ENCODE peak calls at places on chromosomes 13 and 19, in six cellular contexts. One of them, this sample, is unnamed.

GRCh38 chr19:49844138-49844740 is 6.7 kb upstream of the PTOV1 start:
- DNase-seq in COR-L47: no peak
- DNase-seq in activated CD4-positive, CD25-positive, alpha-beta regulatory T cell: no peak
- DNase-seq in memory B cell: no peak
- DNase-seq in ELR: no peak
- DNase-seq in lower lobe of right lung: no peak
- DNase-seq in this sample: no peak

GRCh38 chr19:7605490-7606222 is 10.0 kb downstream of the CAMSAP3 start:
- DNase-seq in COR-L47: no peak
- DNase-seq in activated CD4-positive, CD25-positive, alpha-beta regulatory T cell: no peak
- DNase-seq in memory B cell: no peak
- DNase-seq in ELR: peak
- DNase-seq in lower lobe of right lung: no peak
- DNase-seq in this sample: peak

GRCh38 chr19:6580313-6580712 is 10.6 kb downstream of the CD70 start:
- DNase-seq in COR-L47: no peak
- DNase-seq in activated CD4-positive, CD25-positive, alpha-beta regulatory T cell: no peak
- DNase-seq in memory B cell: no peak
- DNase-seq in ELR: peak
- DNase-seq in lower lobe of right lung: no peak
- DNase-seq in this sample: no peak

GRCh38 chr13:31195616-31196015 is 4.2 kb upstream of the B3GLCT start:
- DNase-seq in COR-L47: no peak
- DNase-seq in activated CD4-positive, CD25-positive, alpha-beta regulatory T cell: no peak
- DNase-seq in memory B cell: no peak
- DNase-seq in ELR: no peak
- DNase-seq in lower lobe of right lung: no peak
- DNase-seq in this sample: no peak

GRCh38 chr19:11070123-11070522 is 19.1 kb upstream of the LDLR start:
- DNase-seq in COR-L47: no peak
- DNase-seq in activated CD4-positive, CD25-positive, alpha-beta regulatory T cell: no peak
- DNase-seq in memory B cell: no peak
- DNase-seq in ELR: no peak
- DNase-seq in lower lobe of right lung: no peak
- DNase-seq in this sample: no peak

GRCh38 chr19:44540736-44541135 is 11.3 kb upstream of the CEACAM20 start:
- DNase-seq in COR-L47: no peak
- DNase-seq in activated CD4-positive, CD25-positive, alpha-beta regulatory T cell: no peak
- DNase-seq in memory B cell: no peak
- DNase-seq in ELR: no peak
- DNase-seq in lower lobe of right lung: no peak
- DNase-seq in this sample: no peak

GRCh38 chr19:934865-935422 is 9.1 kb downstream of the ARID3A start:
- DNase-seq in COR-L47: peak
- DNase-seq in activated CD4-positive, CD25-positive, alpha-beta regulatory T cell: no peak
- DNase-seq in memory B cell: no peak
- DNase-seq in ELR: no peak
- DNase-seq in lower lobe of right lung: peak
- DNase-seq in this sample: no peak

GRCh38 chr19:38977445-38978314 is 2.1 kb upstream of the FBXO17 start:
- DNase-seq in COR-L47: no peak
- DNase-seq in activated CD4-positive, CD25-positive, alpha-beta regulatory T cell: no peak
- DNase-seq in memory B cell: no peak
- DNase-seq in ELR: peak
- DNase-seq in lower lobe of right lung: no peak
- DNase-seq in this sample: peak

GRCh38 chr19:623974-624373 is 9.4 kb downstream of the POLRMT start:
- DNase-seq in COR-L47: no peak
- DNase-seq in activated CD4-positive, CD25-positive, alpha-beta regulatory T cell: no peak
- DNase-seq in memory B cell: no peak
- DNase-seq in ELR: peak
- DNase-seq in lower lobe of right lung: no peak
- DNase-seq in this sample: no peak

This sample was measured in MM.1S.